ENCODE peak calls at places on chromosome 17, in nine cellular contexts. W, Z, R, F, D, A, H, C and J are unnamed samples.

GRCh38 chr17:32822996-32823395 is 53.9 kb downstream of the MYO1D start:
- DNase-seq in R (no peak), H (peak), W (no peak), F (no peak), D (no peak), A (no peak), Z (peak), C (no peak), J (no peak)

GRCh38 chr17:55660171-55660886 is 62.3 kb downstream of the TMEM100 start:
- DNase-seq in A (no peak), F (no peak), C (no peak), D (peak), W (no peak), H (no peak), Z (no peak), R (no peak), J (no peak)

GRCh38 chr17:73609688-73610210 is 34.5 kb downstream of the SDK2 start:
- DNase-seq in A (no peak), W (no peak), C (no peak), F (no peak), H (no peak), Z (no peak), D (no peak), R (no peak), J (no peak)

GRCh38 chr17:33234930-33235685 is 58.0 kb downstream of the ASIC2 start:
- DNase-seq in C (peak), F (peak), A (no peak), H (peak), W (peak), D (peak), R (no peak), Z (peak), J (peak)

GRCh38 chr17:19344311-19345066 is 18.0 kb downstream of the B9D1 start:
- DNase-seq in C (no peak), F (no peak), R (no peak), W (no peak), H (no peak), D (no peak), A (no peak), Z (peak), J (no peak)

GRCh38 chr17:2916362-2916928 is 120.2 kb downstream of the RAP1GAP2 start:
- DNase-seq in H (no peak), W (no peak), Z (no peak), C (no peak), F (no peak), A (no peak), D (no peak), R (no peak), J (no peak)

GRCh38 chr17:57544381-57544780 is 200.7 kb downstream of the CCDC182 start:
- DNase-seq in D (no peak), F (no peak), W (no peak), C (no peak), R (no peak), Z (no peak), A (no peak), H (no peak), J (no peak)

GRCh38 chr17:49723423-49723822 is 15.7 kb upstream of the SLC35B1 start:
- DNase-seq in C (peak), R (no peak), F (no peak), D (no peak), Z (no peak), A (peak), H (no peak), W (peak), J (peak)

GRCh38 chr17:74763565-74764387 is 12.4 kb downstream of the NAT9 start:
- DNase-seq in W (no peak), D (no peak), C (no peak), H (no peak), A (no peak), Z (no peak), F (no peak), R (peak), J (peak)

GRCh38 chr17:15006421-15006820 is 258.7 kb downstream of the PMP22 start:
- DNase-seq in W (no peak), R (no peak), D (no peak), Z (no peak), C (no peak), H (no peak), A (no peak), F (no peak), J (no peak)

GRCh38 chr17:18319604-18320256 is 4.6 kb downstream of the SMCR8 start:
- DNase-seq in A (no peak), Z (no peak), F (peak), R (no peak), C (no peak), H (no peak), W (no peak), D (no peak), J (no peak)

GRCh38 chr17:62098623-62099231 is 33.6 kb upstream of the MED13 start:
- DNase-seq in C (no peak), D (no peak), H (no peak), F (no peak), A (no peak), Z (no peak), W (no peak), R (no peak), J (no peak)

GRCh38 chr17:10119203-10120112 is 78.9 kb downstream of the GAS7 start:
- DNase-seq in W (peak), D (no peak), F (peak), Z (no peak), A (no peak), H (peak), R (no peak), C (peak), J (peak)

GRCh38 chr17:55931448-55931847 is 180.6 kb downstream of the PCTP start:
- DNase-seq in D (no peak), A (no peak), R (no peak), F (no peak), W (no peak), Z (no peak), C (no peak), H (no peak), J (no peak)

GRCh38 chr17:33523577-33523981 is 230.5 kb upstream of the ASIC2 start:
- DNase-seq in W (peak), R (no peak), C (no peak), A (peak), H (peak), Z (no peak), D (no peak), F (no peak), J (no peak)

GRCh38 chr17:2023692-2024571 is 1.2 kb downstream of the RTN4RL1 start:
- DNase-seq in W (peak), H (no peak), R (no peak), C (peak), Z (peak), F (no peak), D (peak), A (no peak), J (peak)

GRCh38 chr17:68566145-68566738 is 34.9 kb downstream of the FAM20A start:
- DNase-seq in H (no peak), C (no peak), D (no peak), R (no peak), Z (no peak), W (no peak), F (no peak), A (no peak), J (no peak)

GRCh38 chr17:4850236-4850635 is 17.1 kb downstream of the MINK1 start:
- DNase-seq in F (peak), C (no peak), W (no peak), Z (no peak), R (peak), A (no peak), D (no peak), H (no peak), J (no peak)

GRCh38 chr17:67151717-67152116 is 93.3 kb downstream of the HELZ start:
- DNase-seq in F (no peak), Z (no peak), D (no peak), W (no peak), C (no peak), R (no peak), H (no peak), A (no peak), J (no peak)

GRCh38 chr17:55062921-55063320 is 94.4 kb downstream of the STXBP4 start:
- DNase-seq in H (no peak), W (no peak), D (no peak), R (no peak), C (no peak), A (no peak), Z (no peak), F (no peak), J (no peak)

GRCh38 chr17:58661499-58661898 is 30.3 kb downstream of the TEX14 start:
- DNase-seq in W (no peak), Z (no peak), F (no peak), D (no peak), H (no peak), R (no peak), A (no peak), C (no peak), J (no peak)

GRCh38 chr17:10633738-10634379 is 23.2 kb downstream of the MYH3 start:
- DNase-seq in Z (no peak), H (no peak), F (no peak), C (no peak), R (no peak), W (no peak), D (no peak), A (no peak), J (no peak)

GRCh38 chr17:35804658-35805192 is 4.6 kb upstream of the TAF15 start:
- DNase-seq in W (peak), C (no peak), F (peak), H (peak), D (peak), A (no peak), Z (peak), R (no peak), J (peak)

GRCh38 chr17:82236142-82236971 is 7.5 kb downstream of the SLC16A3 start:
- DNase-seq in W (peak), F (peak), D (peak), A (peak), R (peak), H (no peak), Z (peak), C (no peak), J (peak)

GRCh38 chr17:35653619-35654361 is 66.7 kb downstream of the AP2B1 start:
- DNase-seq in D (no peak), Z (no peak), F (no peak), W (peak), H (no peak), R (no peak), C (no peak), A (no peak), J (no peak)

GRCh38 chr17:63974594-63975192 is 2.0 kb upstream of the SCN4A start:
- DNase-seq in F (no peak), W (no peak), D (no peak), R (no peak), C (no peak), A (peak), H (no peak), Z (no peak), J (peak)

GRCh38 chr17:4949321-4950074 is 1.2 kb upstream of the PFN1 start:
- DNase-seq in F (peak), A (peak), R (peak), C (peak), Z (peak), W (peak), D (no peak), H (peak), J (peak)

GRCh38 chr17:61387511-61388305 is 11.9 kb upstream of the TBX2 start:
- DNase-seq in C (no peak), H (no peak), Z (no peak), D (no peak), R (no peak), A (no peak), F (no peak), W (no peak), J (no peak)

GRCh38 chr17:17096438-17097178 is 54.4 kb downstream of the MPRIP start:
- DNase-seq in C (no peak), R (peak), F (no peak), A (peak), H (no peak), Z (no peak), W (peak), D (no peak), J (no peak)

GRCh38 chr17:13837417-13837816 is 231.9 kb upstream of the COX10 start:
- DNase-seq in C (no peak), F (no peak), W (no peak), H (no peak), A (no peak), D (no peak), Z (no peak), R (no peak), J (no peak)

GRCh38 chr17:68777243-68777855 is 176.2 kb upstream of the FAM20A start:
- DNase-seq in Z (peak), D (peak), A (peak), W (peak), H (peak), R (no peak), F (peak), C (peak), J (peak)

DNA sequence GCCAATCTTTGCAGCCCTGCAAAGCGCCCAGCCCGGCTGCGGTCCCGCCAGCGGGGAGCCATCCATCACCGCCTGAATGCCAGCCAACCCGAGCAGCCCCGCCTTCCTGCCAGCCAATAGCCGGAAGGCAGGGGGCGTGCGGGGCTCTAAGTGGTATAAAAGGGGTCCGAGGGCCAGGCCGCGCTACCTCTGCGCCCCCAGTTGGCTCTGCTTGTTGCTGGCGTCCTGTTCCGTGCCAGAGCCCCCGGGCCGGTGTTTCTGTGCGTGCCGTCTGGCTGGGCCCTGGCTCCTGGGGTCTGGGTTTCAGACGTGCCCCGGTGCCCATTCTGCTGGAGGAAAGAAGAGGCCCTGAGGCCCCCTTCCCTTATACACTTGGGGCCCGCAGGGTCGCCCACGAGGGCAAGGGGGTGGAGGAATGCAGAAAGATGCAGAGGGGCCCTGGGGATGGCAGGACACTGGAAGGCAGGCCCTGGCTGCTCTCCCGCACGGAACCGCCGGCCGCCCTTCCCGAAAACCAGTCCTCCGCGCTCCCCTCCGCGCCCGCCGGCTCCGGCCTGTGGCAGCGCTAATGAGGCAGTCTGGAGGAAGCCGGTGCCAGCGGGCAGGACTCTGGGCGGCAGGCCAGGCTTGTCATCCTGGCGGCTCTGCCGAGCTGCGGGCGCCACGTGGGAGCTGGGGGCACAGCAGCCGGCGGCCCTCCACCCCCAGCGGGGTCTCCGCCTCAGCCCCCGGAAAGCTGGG is 14.0 kb downstream of the COPZ2 start:
- DNase-seq in H (peak), R (peak), C (peak), W (peak), A (peak), D (peak), Z (peak), F (peak), J (peak)
- TF ChIP-seq POLR2A in H (no peak), R (no peak), C (no peak), W (peak), A (no peak), D (peak), Z (no peak), F (no peak), J (peak)

GRCh38 chr17:36824678-36825091 is 112.6 kb upstream of the LHX1 start:
- DNase-seq in C (no peak), F (no peak), Z (no peak), D (no peak), R (no peak), A (no peak), W (no peak), H (no peak), J (no peak)

GRCh38 chr17:36823850-36824677 is 113.2 kb upstream of the LHX1 start:
- DNase-seq in C (no peak), Z (no peak), A (no peak), D (no peak), W (no peak), H (no peak), R (no peak), F (no peak), J (no peak)

GRCh38 chr17:36827056-36827455 is 110.2 kb upstream of the LHX1 start:
- DNase-seq in W (no peak), H (no peak), D (no peak), C (no peak), Z (no peak), F (no peak), A (no peak), R (no peak), J (no peak)

GRCh38 chr17:36825113-36825955 is 111.9 kb upstream of the LHX1 start:
- DNase-seq in R (no peak), A (no peak), Z (no peak), W (no peak), C (no peak), F (no peak), D (no peak), H (no peak), J (no peak)

DNA sequence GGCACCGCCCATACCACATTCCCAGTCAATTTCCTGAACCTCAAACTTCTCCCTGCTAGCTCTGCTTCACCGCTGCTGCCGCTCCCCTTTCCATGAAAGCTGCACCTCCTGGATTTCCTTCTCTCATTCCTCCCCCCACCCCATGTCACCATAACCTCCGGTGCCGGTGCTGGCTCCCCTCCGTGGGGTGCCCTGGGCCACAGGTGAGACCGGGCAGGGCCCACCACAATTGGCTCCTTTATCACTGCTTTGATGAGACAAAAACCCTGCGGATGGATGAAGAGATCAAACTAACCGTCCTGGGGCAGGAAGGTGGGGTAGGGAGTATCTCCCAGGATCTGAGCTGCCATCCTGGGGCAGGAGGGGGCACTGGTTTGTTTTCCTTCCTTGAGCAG is 111.3 kb upstream of the LHX1 start:
- DNase-seq in Z (no peak), A (no peak), H (no peak), F (no peak), D (no peak), W (no peak), C (no peak), R (no peak), J (no peak)
- TF ChIP-seq CTCF in Z (no peak), A (no peak), H (no peak), F (no peak), D (no peak), W (no peak), C (no peak), R (no peak), J (no peak)

GRCh38 chr17:40111221-40112128 is 10.3 kb upstream of the MSL1 start:
- DNase-seq in A (peak), F (peak), R (peak), C (peak), H (peak), W (peak), Z (peak), D (peak), J (peak)
- TF ChIP-seq POLR2A in A (peak), F (no peak), R (no peak), C (no peak), H (no peak), W (peak), Z (no peak), D (peak), J (no peak)

DNA sequence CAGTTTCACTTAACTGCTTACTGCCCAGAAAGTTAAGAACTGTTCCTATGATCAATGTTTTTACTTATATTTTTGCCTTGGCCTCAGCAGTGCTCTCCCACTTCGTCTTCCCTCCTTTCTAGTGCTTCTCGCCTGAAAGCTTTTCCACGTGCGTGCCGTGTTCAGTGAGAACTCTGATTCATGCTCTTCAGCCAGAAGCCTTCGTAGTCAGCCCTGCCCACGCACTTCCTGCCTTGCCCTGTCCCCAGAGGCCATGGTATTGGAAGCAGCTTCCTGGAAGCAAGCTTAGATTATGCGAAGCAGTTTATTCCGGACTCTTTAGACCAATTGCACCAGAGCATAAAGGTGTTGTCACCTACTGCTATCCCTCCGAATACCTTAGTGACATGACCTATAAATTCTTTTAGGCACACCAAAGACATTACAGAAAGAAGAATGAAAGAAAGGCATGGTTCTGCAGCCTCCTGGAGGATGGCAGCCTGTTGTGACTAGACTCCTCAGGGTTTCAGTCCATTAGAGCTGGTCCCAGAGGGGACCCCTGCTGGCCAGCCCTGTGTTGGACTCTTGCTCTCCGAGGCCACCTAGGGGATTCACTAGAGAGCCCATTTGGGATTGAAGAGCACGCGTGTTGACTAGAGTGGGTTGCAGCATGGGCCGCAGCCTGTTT is 105.2 kb downstream of the RPTOR start:
- DNase-seq in Z (peak), A (peak), R (no peak), D (peak), W (peak), H (peak), C (no peak), F (no peak), J (peak)
- TF ChIP-seq CTCF in Z (peak), A (peak), R (no peak), D (no peak), W (no peak), H (no peak), C (peak), F (no peak), J (no peak)

GRCh38 chr17:8791910-8792270 is 7.3 kb downstream of the MFSD6L start:
- DNase-seq in F (no peak), R (no peak), C (no peak), A (no peak), Z (no peak), H (no peak), D (no peak), W (no peak), J (no peak)
- TF ChIP-seq POLR2A in F (no peak), R (no peak), C (no peak), A (no peak), Z (no peak), H (no peak), D (no peak), W (no peak), J (no peak)